ENCODE peak calls at places on chromosomes 12 and 14, in ten cellular contexts. F is neural progenitor cell; M is mesendoderm; G is HepG2; J is upper lobe of right lung; X is lower lobe of right lung; C is CD4-positive, CD25-positive, alpha-beta regulatory T cell; U is aorta; Y is CD8-positive, alpha-beta T cell; V is CD8-positive, alpha-beta memory T cell. L is an unnamed sample.
A peak's percentile ranks its signal among the peaks of the same experiment; 100 is the strongest.

GRCh38 chr12:4505381-4505986 is 33.2 kb upstream of the RAD51AP1 start:
- DNase-seq in F (no peak), M (no peak), G (no peak), J (no peak), X (no peak), C (no peak), U (no peak), Y (no peak), V (no peak), L (no peak)

GRCh38 chr12:116603516-116603915 is 44.3 kb downstream of the MAP1LC3B2 start:
- DNase-seq in F (peak; percentile 22), M (peak; percentile 81), G (no peak), J (no peak), X (no peak), C (no peak), U (no peak), Y (no peak), V (no peak), L (no peak)

GRCh38 chr14:30214456-30215090 is 286.9 kb upstream of the PRKD1 start:
- DNase-seq in F (peak; percentile 72), M (peak; percentile 67), G (peak; percentile 75), J (no peak), X (no peak), C (peak; percentile 30), U (no peak), Y (no peak), V (no peak), L (no peak)

GRCh38 chr12:85923767-85924331 is 49.8 kb downstream of the NTS start:
- DNase-seq in F (peak; percentile 14), M (peak; percentile 33), G (no peak), J (no peak), X (no peak), C (peak; percentile 1), U (no peak), Y (no peak), V (no peak), L (no peak)

GRCh38 chr12:108634225-108634795 is 616 bp upstream of the SELPLG start:
- DNase-seq in F (no peak), M (peak; percentile 62), G (no peak), J (no peak), X (peak; percentile 78), C (peak; percentile 91), U (peak; percentile 65), Y (peak; percentile 63), V (peak; percentile 50), L (peak; percentile 27)

GRCh38 chr12:45644521-45644920 is 85.0 kb upstream of the ARID2 start:
- DNase-seq in F (no peak), M (no peak), G (no peak), J (no peak), X (no peak), C (peak; percentile 20), U (no peak), Y (no peak), V (no peak), L (no peak)

GRCh38 chr12:5534800-5535199 is 102.9 kb downstream of the NTF3 start:
- DNase-seq in F (no peak), M (no peak), G (no peak), J (no peak), X (no peak), C (no peak), U (no peak), Y (no peak), V (no peak), L (no peak)

GRCh38 chr14:64447890-64448667 is 17.2 kb upstream of the AKAP5 start:
- DNase-seq in F (no peak), M (peak; percentile 18), G (no peak), J (no peak), X (no peak), C (no peak), U (no peak), Y (peak; percentile 74), V (peak; percentile 64), L (no peak)

GRCh38 chr14:102081231-102082080 is 5.4 kb downstream of the HSP90AA1 start:
- DNase-seq in F (no peak), M (no peak), G (no peak), J (no peak), X (no peak), C (no peak), U (no peak), Y (no peak), V (no peak), L (no peak)

GRCh38 chr12:90490355-90490754 is 464.6 kb downstream of the CCER1 start:
- DNase-seq in F (no peak), M (peak; percentile 2), G (no peak), J (no peak), X (no peak), C (no peak), U (no peak), Y (no peak), V (no peak), L (no peak)

GRCh38 chr12:20863056-20863455 is 52.6 kb downstream of the SLCO1B3 start:
- DNase-seq in F (peak; percentile 2), M (peak; percentile 4), G (no peak), J (no peak), X (no peak), C (no peak), U (no peak), Y (no peak), V (no peak), L (no peak)

GRCh38 chr14:105144231-105144665 is 24.3 kb downstream of the JAG2 start:
- DNase-seq in F (no peak), M (no peak), G (no peak), J (no peak), X (peak; percentile 35), C (no peak), U (peak; percentile 44), Y (no peak), V (no peak), L (no peak)

GRCh38 chr14:89507926-89508460 is 91.0 kb upstream of the FOXN3 start:
- DNase-seq in F (no peak), M (no peak), G (no peak), J (no peak), X (no peak), C (no peak), U (no peak), Y (no peak), V (no peak), L (no peak)

GRCh38 chr12:31965090-31965489 is 5.9 kb downstream of the RESF1 start:
- DNase-seq in F (no peak), M (peak; percentile 51), G (no peak), J (no peak), X (no peak), C (peak; percentile 58), U (no peak), Y (peak; percentile 64), V (peak; percentile 63), L (peak; percentile 3)

GRCh38 chr12:89391726-89392336 is 39.5 kb upstream of the DUSP6 start:
- DNase-seq in F (no peak), M (no peak), G (peak; percentile 63), J (no peak), X (no peak), C (no peak), U (no peak), Y (no peak), V (no peak), L (no peak)

GRCh38 chr12:89392401-89392800 is 40.1 kb upstream of the DUSP6 start:
- DNase-seq in F (no peak), M (no peak), G (no peak), J (no peak), X (no peak), C (no peak), U (no peak), Y (no peak), V (no peak), L (no peak)

GRCh38 chr12:89390802-89391673 is 38.7 kb upstream of the DUSP6 start:
- DNase-seq in F (no peak), M (no peak), G (peak; percentile 90), J (no peak), X (no peak), C (no peak), U (no peak), Y (no peak), V (no peak), L (no peak)

GRCh38 chr12:89393551-89394121 is 41.3 kb upstream of the DUSP6 start:
- DNase-seq in F (no peak), M (no peak), G (no peak), J (no peak), X (no peak), C (no peak), U (no peak), Y (no peak), V (no peak), L (no peak)

GRCh38 chr12:89389755-89390661 is 37.7 kb upstream of the DUSP6 start:
- DNase-seq in F (no peak), M (no peak), G (peak; percentile 62), J (no peak), X (no peak), C (peak; percentile 31), U (no peak), Y (no peak), V (no peak), L (no peak)
- H3K27ac ChIP-seq in F (no peak overlapping the region), M (no peak overlapping the region), G (peak overlapping the region; percentile 75), J (peak overlapping the region; percentile 58), X (peak overlapping the region; percentile 66), C (no peak overlapping the region), U (no peak overlapping the region), Y (no peak overlapping the region), V (no peak overlapping the region), L (no peak overlapping the region)

DNA sequence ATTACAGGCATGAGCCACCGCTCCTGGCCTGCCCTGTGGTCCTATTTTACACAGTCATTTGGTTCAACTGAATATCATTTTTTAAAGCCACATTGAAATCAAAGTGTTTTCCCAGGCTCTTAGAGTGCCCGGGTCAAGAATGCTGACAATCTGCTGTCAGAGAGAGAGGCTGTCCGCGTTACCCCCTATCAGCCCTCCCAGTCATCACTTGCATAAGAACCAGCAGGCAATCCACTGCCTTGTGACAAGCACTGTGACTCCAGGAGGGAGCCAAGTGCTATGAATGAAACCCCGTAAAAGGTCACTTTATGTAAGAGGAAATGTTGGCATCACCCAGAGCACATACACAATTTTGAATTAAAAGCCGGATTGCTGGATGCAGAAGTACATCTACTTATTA is 13.5 kb downstream of the PHLDA1 start:
- DNase-seq in F (peak; percentile 30), M (peak; percentile 92), G (peak; percentile 61), J (no peak), X (no peak), C (no peak), U (no peak), Y (no peak), V (no peak), L (no peak)
- H3K27ac ChIP-seq in F (no peak overlapping the region), M (no peak overlapping the region), G (no peak overlapping the region), J (peak overlapping the region; percentile 45), X (peak overlapping the region; percentile 12), C (no peak overlapping the region), U (no peak overlapping the region), Y (no peak overlapping the region), V (no peak overlapping the region), L (no peak overlapping the region)

GRCh38 chr12:64665506-64665905 is 55.2 kb downstream of the RASSF3 start:
- DNase-seq in F (peak; percentile 31), M (peak; percentile 82), G (no peak), J (no peak), X (no peak), C (peak; percentile 80), U (no peak), Y (peak; percentile 69), V (peak; percentile 65), L (peak; percentile 66)
- H3K27ac ChIP-seq in F (no peak overlapping the region), M (no peak overlapping the region), G (no peak overlapping the region), J (peak overlapping the region; percentile 38), X (peak overlapping the region; percentile 61), C (peak overlapping the region; percentile 92), U (peak overlapping the region; percentile 52), Y (peak overlapping the region; percentile 27), V (no peak overlapping the region), L (peak overlapping the region; percentile 76)

DNA sequence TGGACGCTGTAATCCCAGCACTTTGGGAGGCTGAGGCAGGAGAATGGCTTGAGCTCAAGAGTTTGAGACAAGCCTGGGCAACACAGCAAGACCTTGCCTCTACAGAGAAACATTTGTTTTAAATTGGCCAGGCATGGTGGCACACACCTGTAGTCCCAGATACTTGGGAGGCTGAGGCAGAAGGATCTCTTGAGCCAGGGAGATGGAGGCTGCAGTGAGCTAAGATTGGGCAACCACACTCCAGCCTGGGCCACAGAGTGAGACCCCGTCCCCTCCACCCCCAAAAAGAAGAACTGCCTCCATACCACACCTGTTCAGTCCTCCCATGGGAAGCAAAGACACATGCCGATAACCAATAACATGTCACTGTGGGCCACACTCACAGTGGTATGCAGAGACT is 19.2 kb downstream of the CCDC85C start:
- DNase-seq in F (no peak), M (no peak), G (no peak), J (no peak), X (no peak), C (no peak), U (no peak), Y (no peak), V (no peak), L (no peak)
- H3K27ac ChIP-seq in F (no peak overlapping the region), M (no peak overlapping the region), G (no peak overlapping the region), J (no peak overlapping the region), X (no peak overlapping the region), C (no peak overlapping the region), U (no peak overlapping the region), Y (no peak overlapping the region), V (no peak overlapping the region), L (no peak overlapping the region)

L was measured in effector memory CD4-positive, alpha-beta T cell.